ENCODE peak calls at places on chromosomes 2 and 18, in six cellular contexts. R is activated CD8-positive, alpha-beta memory T cell treated with anti-CD3 and anti-CD28 coated beads, Interleukin-2, amount 50 U/mL, for 48 hours; P is substantia nigra; L is GM12865; Y is EH; V is AG08395. M is an unnamed sample.

GRCh38 chr2:98551316-98551715 is 57.0 kb downstream of the COA5 start:
- DNase-seq in R (peak), P (no peak), L (peak), Y (no peak), V (no peak), M (no peak)

GRCh38 chr2:240917009-240917683 is 11.0 kb downstream of the CROCC2 start:
- DNase-seq in R (peak), P (no peak), L (no peak), Y (no peak), V (no peak), M (no peak)

GRCh38 chr2:206442854-206443734 is at the start of gene ADAM23:
- DNase-seq in R (peak), P (peak), L (peak), Y (peak), V (peak), M (peak)

GRCh38 chr2:195395351-195395750 is 261.7 kb upstream of the SLC39A10 start:
- DNase-seq in R (no peak), P (no peak), L (no peak), Y (peak), V (no peak), M (peak)

GRCh38 chr2:41027095-41027494 is 575.2 kb upstream of the SLC8A1 start:
- DNase-seq in R (no peak), P (no peak), L (no peak), Y (no peak), V (no peak), M (no peak)

GRCh38 chr2:159066541-159067156 is 98.2 kb downstream of the TANC1 start:
- DNase-seq in R (no peak), P (no peak), L (no peak), Y (no peak), V (no peak), M (no peak)

GRCh38 chr18:58592223-58593214 is 36.4 kb downstream of the ALPK2 start:
- DNase-seq in R (no peak), P (no peak), L (no peak), Y (no peak), V (no peak), M (no peak)

GRCh38 chr2:170530284-170530745 is 184.8 kb upstream of the SP5 start:
- DNase-seq in R (no peak), P (peak), L (no peak), Y (peak), V (no peak), M (peak)

GRCh38 chr2:191607101-191607500 is 70.8 kb upstream of the NABP1 start:
- DNase-seq in R (no peak), P (no peak), L (no peak), Y (no peak), V (no peak), M (peak)

GRCh38 chr18:12334280-12335262 is 26.5 kb downstream of the TUBB6 start:
- DNase-seq in R (no peak), P (no peak), L (no peak), Y (no peak), V (no peak), M (no peak)

GRCh38 chr2:26299488-26300092 is 46.4 kb upstream of the SELENOI start:
- DNase-seq in R (no peak), P (no peak), L (peak), Y (peak), V (peak), M (peak)

GRCh38 chr2:46802665-46803550 is 112.7 kb downstream of the MCFD2 start:
- DNase-seq in R (no peak), P (no peak), L (no peak), Y (peak), V (no peak), M (peak)

GRCh38 chr2:231191896-231192872 is 6.2 kb upstream of the ARMC9 start:
- DNase-seq in R (no peak), P (no peak), L (peak), Y (peak), V (peak), M (peak)

GRCh38 chr2:2291500-2292260 is 39.4 kb downstream of the MYT1L start:
- DNase-seq in R (no peak), P (peak), L (no peak), Y (peak), V (peak), M (no peak)

GRCh38 chr18:9090578-9090977 is 11.9 kb upstream of the NDUFV2 start:
- DNase-seq in R (no peak), P (no peak), L (no peak), Y (no peak), V (no peak), M (no peak)

GRCh38 chr2:70523996-70524965 is 29.3 kb downstream of the TGFA start:
- DNase-seq in R (no peak), P (no peak), L (no peak), Y (peak), V (peak), M (no peak)

GRCh38 chr2:104982111-104982510 is 55.8 kb upstream of the MRPS9 start:
- DNase-seq in R (no peak), P (no peak), L (no peak), Y (no peak), V (no peak), M (no peak)

GRCh38 chr2:101119431-101119830 is 31.8 kb downstream of the TBC1D8 start:
- DNase-seq in R (no peak), P (peak), L (no peak), Y (peak), V (peak), M (peak)

GRCh38 chr2:187329586-187329985 is 118.5 kb downstream of the CALCRL start:
- DNase-seq in R (no peak), P (no peak), L (no peak), Y (no peak), V (no peak), M (no peak)

GRCh38 chr2:39512941-39513340 is 75.9 kb upstream of the MAP4K3 start:
- DNase-seq in R (no peak), P (no peak), L (no peak), Y (peak), V (no peak), M (peak)

GRCh38 chr2:128236491-128237035 is 82.1 kb downstream of the HS6ST1 start:
- DNase-seq in R (peak), P (no peak), L (no peak), Y (peak), V (peak), M (peak)

GRCh38 chr2:128310761-128311160 is 7.9 kb downstream of the HS6ST1 start:
- DNase-seq in R (peak), P (no peak), L (no peak), Y (no peak), V (no peak), M (no peak)

GRCh38 chr2:188853307-188853706 is 120.9 kb upstream of the COL3A1 start:
- DNase-seq in R (no peak), P (no peak), L (no peak), Y (peak), V (peak), M (peak)

GRCh38 chr2:2824588-2824987 is 493.5 kb upstream of the MYT1L start:
- DNase-seq in R (no peak), P (no peak), L (no peak), Y (no peak), V (no peak), M (no peak)

GRCh38 chr2:191291471-191291870 is 46.3 kb downstream of the MYO1B start:
- DNase-seq in R (no peak), P (no peak), L (no peak), Y (peak), V (no peak), M (peak)

GRCh38 chr2:105857076-105857740 is 112.5 kb downstream of the NCK2 start:
- DNase-seq in R (peak), P (peak), L (no peak), Y (no peak), V (no peak), M (no peak)

GRCh38 chr2:184646177-184646576 is 47.8 kb downstream of the ZNF804A start:
- DNase-seq in R (no peak), P (no peak), L (peak), Y (no peak), V (no peak), M (no peak)

GRCh38 chr2:42977236-42978174 is 185.1 kb upstream of the HAAO start:
- DNase-seq in R (no peak), P (no peak), L (no peak), Y (no peak), V (no peak), M (no peak)

GRCh38 chr2:182980115-182980514 is 58.1 kb downstream of the NCKAP1 start:
- DNase-seq in R (no peak), P (no peak), L (peak), Y (peak), V (peak), M (peak)

GRCh38 chr2:88481937-88482336 is 29.4 kb upstream of the FOXI3 start:
- DNase-seq in R (no peak), P (no peak), L (no peak), Y (peak), V (no peak), M (peak)

GRCh38 chr2:209511637-209512036 is 87.8 kb downstream of the MAP2 start:
- DNase-seq in R (no peak), P (no peak), L (no peak), Y (no peak), V (no peak), M (no peak)

GRCh38 chr2:102285368-102285767 is 26.0 kb upstream of the IL1RL1 start:
- DNase-seq in R (no peak), P (no peak), L (no peak), Y (no peak), V (no peak), M (peak)

GRCh38 chr2:237614151-237614720 is 13.2 kb upstream of the LRRFIP1 start:
- DNase-seq in R (no peak), P (no peak), L (no peak), Y (peak), V (no peak), M (peak)

GRCh38 chr18:39624934-39625333 is 2059.3 kb upstream of the CELF4 start:
- DNase-seq in R (no peak), P (no peak), L (no peak), Y (peak), V (no peak), M (peak)

M was measured in fibroblast of villous mesenchyme.